ENCODE peak calls at places on chromosome 7, in nine cellular contexts. M, V, W, I, H, B, G, N and Q are unnamed samples. For H3K4me1 and H3K36me3, the result is how much of the 10 kb centered on the place peaks cover.

GRCh38 chr7:29285451-29285807 is 90.9 kb downstream of the CHN2 start:
- DNase-seq in G (no peak), N (no peak), W (no peak), M (no peak), H (peak), B (no peak), I (no peak), V (no peak), Q (no peak)

GRCh38 chr7:152894295-152895170 is 135.0 kb downstream of the ACTR3B start:
- DNase-seq in H (no peak), B (no peak), N (peak), G (peak), V (no peak), I (no peak), W (no peak), M (peak), Q (no peak)

GRCh38 chr7:139242741-139243281 is 11.8 kb downstream of the UBN2 start:
- DNase-seq in N (no peak), G (no peak), W (no peak), V (no peak), H (peak), M (no peak), I (no peak), B (no peak), Q (no peak)

GRCh38 chr7:53218730-53219504 is 183.5 kb downstream of the POM121L12 start:
- DNase-seq in N (no peak), M (peak), V (no peak), W (no peak), H (no peak), B (no peak), I (no peak), G (peak), Q (no peak)

GRCh38 chr7:121741896-121742295 is 131.1 kb upstream of the PTPRZ1 start:
- DNase-seq in M (no peak), V (no peak), W (no peak), G (no peak), H (no peak), B (no peak), N (no peak), I (no peak), Q (no peak)

GRCh38 chr7:139851770-139852481 is 22.9 kb downstream of the TBXAS1 start:
- DNase-seq in M (peak), V (no peak), B (no peak), G (no peak), H (no peak), W (no peak), N (no peak), I (no peak), Q (no peak)

GRCh38 chr7:137791947-137792346 is 54.8 kb downstream of the DGKI start:
- DNase-seq in G (peak), H (no peak), B (no peak), V (no peak), M (no peak), N (no peak), W (no peak), I (no peak), Q (no peak)

GRCh38 chr7:96397936-96398596 is 76.2 kb upstream of the SLC25A13 start:
- DNase-seq in V (no peak), M (peak), B (no peak), N (no peak), H (peak), G (peak), W (no peak), I (no peak), Q (no peak)

GRCh38 chr7:120023494-120024167 is 249.3 kb upstream of the KCND2 start:
- DNase-seq in M (no peak), G (no peak), W (no peak), H (peak), B (no peak), I (no peak), N (no peak), V (no peak), Q (no peak)

GRCh38 chr7:155233703-155234492 is 63.8 kb upstream of the INSIG1 start:
- DNase-seq in N (no peak), W (peak), B (no peak), V (peak), M (no peak), G (no peak), H (no peak), I (no peak), Q (no peak)

GRCh38 chr7:133645870-133646492 is 393.1 kb downstream of the EXOC4 start:
- DNase-seq in B (no peak), V (no peak), G (no peak), M (no peak), N (no peak), H (peak), I (no peak), W (no peak), Q (no peak)

GRCh38 chr7:23925088-23925487 is 215.1 kb downstream of the STK31 start:
- DNase-seq in H (no peak), V (no peak), M (no peak), I (no peak), G (no peak), B (no peak), N (no peak), W (no peak), Q (no peak)

GRCh38 chr7:117212969-117213877 is 109.6 kb downstream of the WNT2 start:
- DNase-seq in H (peak), V (peak), I (peak), N (peak), M (peak), W (no peak), B (peak), G (peak), Q (no peak)

DNA sequence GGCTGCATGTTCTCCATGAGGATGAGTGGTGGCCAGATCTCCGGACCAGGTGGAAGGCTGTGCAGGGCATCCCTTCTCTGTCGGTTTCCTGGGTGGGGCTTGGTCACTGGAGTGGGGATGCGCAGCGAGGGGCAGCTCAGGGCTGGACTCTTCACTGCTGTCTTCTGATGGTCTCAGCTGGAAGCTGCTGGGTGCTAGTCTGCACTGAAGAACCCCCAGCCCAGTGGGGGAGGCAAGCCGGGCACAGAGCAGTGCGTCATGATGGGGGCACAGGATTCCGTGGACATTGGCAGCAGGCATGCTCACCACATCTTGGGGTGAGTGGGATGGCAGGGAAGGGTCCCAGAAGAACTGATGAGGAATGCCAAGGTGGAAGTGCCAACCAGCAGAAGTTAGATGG is 39.8 kb downstream of the EEPD1 start:
- DNase-seq in H (no peak), I (no peak), M (peak), G (no peak), V (no peak), N (no peak), B (no peak), W (no peak), Q (no peak)
- H3K4me1 ChIP-seq in H (under half), I (under half), M (under half), G (under half), V (under half), N (under half), B (under half), W (half or more), Q (under half)

GRCh38 chr7:66142334-66142733 is 27.7 kb downstream of the CRCP start:
- DNase-seq in H (no peak), W (no peak), M (no peak), I (no peak), N (no peak), V (peak), B (no peak), G (no peak), Q (no peak)

GRCh38 chr7:66143876-66144332 is 29.3 kb downstream of the CRCP start:
- DNase-seq in B (no peak), V (no peak), H (no peak), W (no peak), I (no peak), G (no peak), M (no peak), N (no peak), Q (no peak)

GRCh38 chr7:66142996-66143395 is 28.3 kb downstream of the CRCP start:
- DNase-seq in N (no peak), B (no peak), V (peak), W (no peak), I (no peak), H (no peak), M (no peak), G (no peak), Q (no peak)

GRCh38 chr7:66138994-66139752 is 24.5 kb downstream of the CRCP start:
- DNase-seq in B (no peak), N (no peak), W (no peak), G (no peak), V (no peak), H (peak), M (no peak), I (no peak), Q (no peak)

DNA sequence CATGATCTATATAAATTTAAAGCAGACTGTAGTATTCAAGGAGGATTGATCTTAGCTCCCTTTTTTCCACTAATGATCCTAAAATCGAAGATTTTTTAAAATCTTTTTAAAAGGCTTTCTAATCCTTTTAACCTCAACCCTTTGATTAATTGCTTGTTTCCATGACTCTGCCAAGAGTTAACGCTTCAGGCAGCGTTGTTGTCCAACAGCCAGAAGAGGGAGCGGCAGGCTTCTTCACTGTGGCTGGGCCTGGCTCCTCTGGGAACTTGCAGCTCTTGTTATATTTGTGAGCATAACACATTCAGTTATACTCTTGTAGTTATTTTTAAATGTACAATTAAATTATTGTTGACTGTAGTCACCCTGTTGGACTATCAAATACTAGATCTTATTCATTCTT is 26.3 kb downstream of the CRCP start:
- DNase-seq in N (no peak), H (peak), W (peak), G (peak), I (peak), B (peak), V (peak), M (peak), Q (no peak)
- TF ChIP-seq CTCF in N (peak), H (peak), W (peak), G (peak), I (peak), B (peak), V (peak), M (peak), Q (peak)

GRCh38 chr7:75984130-75985008 is 10.0 kb downstream of the TMEM120A start:
- DNase-seq in W (peak), H (no peak), G (no peak), V (no peak), N (no peak), B (no peak), I (no peak), M (no peak), Q (no peak)

GRCh38 chr7:75985009-75985517 is 9.3 kb downstream of the TMEM120A start:
- DNase-seq in G (no peak), B (no peak), V (no peak), I (no peak), H (no peak), M (no peak), N (no peak), W (no peak), Q (no peak)

GRCh38 chr7:75987026-75987804 is 7.2 kb downstream of the TMEM120A start:
- DNase-seq in B (no peak), N (no peak), G (no peak), H (no peak), I (no peak), W (peak), M (no peak), V (no peak), Q (no peak)

GRCh38 chr7:75986147-75986781 is 8.1 kb downstream of the TMEM120A start:
- DNase-seq in W (peak), V (no peak), G (no peak), N (no peak), B (no peak), H (no peak), M (no peak), I (no peak), Q (no peak)

GRCh38 chr7:75985518-75986146 is 8.8 kb downstream of the TMEM120A start:
- DNase-seq in I (no peak), H (no peak), M (no peak), G (no peak), W (peak), N (peak), B (peak), V (no peak), Q (no peak)
- H3K36me3 ChIP-seq in I (under half), H (half or more), M (under half), G (under half), W (under half), N (half or more), B (under half), V (under half), Q (under half)

GRCh38 chr7:69832356-69832755 is 234.1 kb downstream of the AUTS2 start:
- DNase-seq in W (no peak), I (no peak), N (no peak), B (no peak), G (no peak), M (no peak), V (no peak), H (no peak), Q (no peak)
- H3K4me1 ChIP-seq in W (under half), I (under half), N (under half), B (under half), G (under half), M (under half), V (under half), H (under half), Q (under half)

GRCh38 chr7:142583424-142583823 is 165.8 kb upstream of the PRSS1 start:
- DNase-seq in W (peak), B (no peak), I (no peak), V (peak), M (no peak), N (no peak), H (peak), G (no peak), Q (peak)

GRCh38 chr7:142584765-142585164 is 164.5 kb upstream of the PRSS1 start:
- DNase-seq in H (peak), W (no peak), B (no peak), M (no peak), G (no peak), I (no peak), N (no peak), V (no peak), Q (no peak)

GRCh38 chr7:142586611-142587010 is 162.7 kb upstream of the PRSS1 start:
- DNase-seq in M (no peak), G (no peak), V (no peak), N (no peak), B (no peak), I (no peak), W (no peak), H (no peak), Q (no peak)

GRCh38 chr7:142587578-142588191 is 161.6 kb upstream of the PRSS1 start:
- DNase-seq in B (no peak), V (peak), G (peak), N (peak), W (no peak), M (peak), I (no peak), H (peak), Q (no peak)

GRCh38 chr7:142585425-142585824 is 163.8 kb upstream of the PRSS1 start:
- DNase-seq in V (no peak), G (no peak), I (no peak), M (peak), H (no peak), W (no peak), B (no peak), N (no peak), Q (no peak)
- TF ChIP-seq CTCF in V (no peak), G (peak), I (no peak), M (peak), H (peak), W (no peak), B (no peak), N (peak), Q (no peak)

GRCh38 chr7:102234131-102234530 is 52.5 kb upstream of the SH2B2 start:
- DNase-seq in M (no peak), I (no peak), B (no peak), N (no peak), W (no peak), G (no peak), H (no peak), V (no peak), Q (no peak)

GRCh38 chr7:102234801-102235550 is 51.7 kb upstream of the SH2B2 start:
- DNase-seq in W (no peak), G (no peak), V (peak), I (no peak), M (no peak), B (no peak), H (no peak), N (no peak), Q (no peak)

GRCh38 chr7:102236592-102237287 is 49.9 kb upstream of the SH2B2 start:
- DNase-seq in I (peak), W (peak), H (peak), M (peak), B (peak), N (peak), V (peak), G (peak), Q (no peak)

GRCh38 chr7:102236102-102236501 is 50.6 kb upstream of the SH2B2 start:
- DNase-seq in W (no peak), I (no peak), V (no peak), B (no peak), G (no peak), H (no peak), M (no peak), N (no peak), Q (no peak)

GRCh38 chr7:102239206-102239820 is 47.4 kb upstream of the SH2B2 start:
- DNase-seq in I (no peak), W (no peak), G (no peak), H (no peak), N (no peak), M (no peak), V (no peak), B (no peak), Q (no peak)
- H3K36me3 ChIP-seq in I (under half), W (under half), G (under half), H (under half), N (half or more), M (under half), V (under half), B (under half), Q (under half)

DNA sequence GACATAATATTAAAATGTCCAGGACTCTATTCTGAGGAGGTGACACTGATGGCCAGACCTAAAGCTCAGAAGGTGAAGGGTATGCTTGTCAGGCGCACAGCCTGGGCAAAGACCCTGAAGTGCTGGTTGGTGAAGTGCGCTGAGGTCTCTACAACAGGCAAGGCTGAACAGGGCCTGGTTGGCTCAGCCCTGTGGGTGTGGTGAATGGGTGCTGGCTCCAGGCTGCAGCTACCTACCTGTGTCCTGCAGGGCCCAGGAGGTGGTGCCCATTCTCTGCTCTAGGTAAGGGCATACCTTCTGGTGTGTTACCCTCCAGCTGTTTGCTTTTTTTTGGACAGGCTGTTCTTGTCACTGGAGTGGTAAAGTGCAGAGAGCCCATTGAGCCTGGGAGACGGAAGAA is 85.1 kb downstream of the RAMP3 start:
- DNase-seq in H (no peak), W (no peak), M (no peak), I (no peak), B (no peak), G (no peak), N (no peak), V (no peak), Q (no peak)
- H3K4me1 ChIP-seq in H (under half), W (under half), M (under half), I (under half), B (under half), G (under half), N (under half), V (under half), Q (under half)

GRCh38 chr7:30791126-30791525 is 19.9 kb downstream of the MINDY4 start:
- DNase-seq in I (no peak), B (no peak), M (peak), G (peak), V (no peak), H (no peak), W (no peak), N (no peak), Q (no peak)
- TF ChIP-seq CTCF in I (peak), B (no peak), M (peak), G (peak), V (no peak), H (no peak), W (no peak), N (peak), Q (no peak)